ENCODE peak calls at places on chromosomes 1 and 21, in four cellular contexts. J, H, Z and L are unnamed samples. For H3K4me1, the result is how much of the 10 kb centered on the place peaks cover.

GRCh38 chr1:50419907-50420248 is 3.4 kb downstream of the DMRTA2 start:
- DNase-seq in J (no peak), H (no peak), Z (no peak), L (no peak)

GRCh38 chr1:36763771-36764170 is 270.5 kb downstream of the GRIK3 start:
- DNase-seq in J (no peak), H (no peak), Z (no peak), L (no peak)

GRCh38 chr1:118302145-118302544 is 117.1 kb upstream of the SPAG17 start:
- DNase-seq in J (no peak), H (no peak), Z (no peak), L (no peak)

GRCh38 chr1:225767591-225768540 is 9.8 kb upstream of the SRP9 start:
- DNase-seq in J (peak), H (peak), Z (peak), L (no peak)

GRCh38 chr21:34335316-34335715 is 28.5 kb upstream of the KCNE2 start:
- DNase-seq in J (no peak), H (no peak), Z (no peak), L (no peak)

GRCh38 chr1:241821363-241821762 is 26.6 kb upstream of the EXO1 start:
- DNase-seq in J (no peak), H (no peak), Z (no peak), L (no peak)

GRCh38 chr1:89723863-89724262 is 90.9 kb downstream of the LRRC8C start:
- DNase-seq in J (no peak), H (peak), Z (no peak), L (no peak)

GRCh38 chr21:42392731-42393442 is 3.0 kb downstream of the TMPRSS3 start:
- DNase-seq in J (no peak), H (no peak), Z (peak), L (no peak)

GRCh38 chr1:31714442-31715096 is 10.8 kb upstream of the COL16A1 start:
- DNase-seq in J (peak), H (peak), Z (peak), L (peak)

GRCh38 chr1:93607814-93608187 is 73.8 kb downstream of the BCAR3 start:
- DNase-seq in J (no peak), H (peak), Z (no peak), L (no peak)

GRCh38 chr1:32291145-32291707 is 657 bp upstream of the HDAC1 start:
- DNase-seq in J (peak), H (no peak), Z (peak), L (peak)

GRCh38 chr1:234782821-234783220 is 172.8 kb upstream of the IRF2BP2 start:
- DNase-seq in J (no peak), H (no peak), Z (no peak), L (peak)

GRCh38 chr1:23187637-23188036 is 19.0 kb upstream of the LUZP1 start:
- DNase-seq in J (no peak), H (no peak), Z (peak), L (peak)

GRCh38 chr1:56712150-56712549 is 67.0 kb downstream of the PRKAA2 start:
- DNase-seq in J (no peak), H (no peak), Z (no peak), L (no peak)

GRCh38 chr1:90963651-90964050 is 58.2 kb downstream of the ZNF644 start:
- DNase-seq in J (no peak), H (no peak), Z (no peak), L (no peak)

GRCh38 chr1:100584761-100585745 is 47.1 kb downstream of the GPR88 start:
- DNase-seq in J (no peak), H (no peak), Z (peak), L (no peak)

GRCh38 chr1:232238009-232238408 is 391.9 kb downstream of the SIPA1L2 start:
- DNase-seq in J (no peak), H (no peak), Z (no peak), L (no peak)

GRCh38 chr1:111561328-111561727 is 57.9 kb upstream of the ADORA3 start:
- DNase-seq in J (no peak), H (no peak), Z (no peak), L (peak)

GRCh38 chr1:72827285-72827684 is 544.9 kb upstream of the NEGR1 start:
- DNase-seq in J (no peak), H (no peak), Z (no peak), L (no peak)

GRCh38 chr1:238438296-238439275 is 547.9 kb upstream of the ZP4 start:
- DNase-seq in J (no peak), H (no peak), Z (no peak), L (no peak)

GRCh38 chr1:21539933-21540332 is 30.7 kb downstream of the ALPL start:
- DNase-seq in J (no peak), H (no peak), Z (peak), L (no peak)

GRCh38 chr1:19165501-19165900 is 44.6 kb downstream of the UBR4 start:
- DNase-seq in J (peak), H (no peak), Z (no peak), L (peak)

GRCh38 chr1:231748744-231749143 is 122.2 kb downstream of the DISC1 start:
- DNase-seq in J (no peak), H (no peak), Z (peak), L (no peak)

GRCh38 chr1:204366759-204367158 is 7.0 kb upstream of the PLEKHA6 start:
- DNase-seq in J (no peak), H (no peak), Z (no peak), L (no peak)

GRCh38 chr1:199685369-199685768 is 342.1 kb upstream of the NR5A2 start:
- DNase-seq in J (peak), H (no peak), Z (peak), L (peak)

GRCh38 chr1:25701030-25701785 is 84.6 kb downstream of the MAN1C1 start:
- DNase-seq in J (no peak), H (no peak), Z (no peak), L (no peak)
- H3K4me1 ChIP-seq in J (under half), H (under half), Z (under half), L (under half)

GRCh38 chr21:35491114-35491513 is 442.0 kb upstream of the RUNX1 start:
- DNase-seq in J (no peak), H (no peak), Z (no peak), L (no peak)

GRCh38 chr21:35488941-35489340 is 439.8 kb upstream of the RUNX1 start:
- DNase-seq in J (peak), H (no peak), Z (no peak), L (no peak)

GRCh38 chr21:35491920-35492678 is 443.0 kb upstream of the RUNX1 start:
- DNase-seq in J (no peak), H (no peak), Z (no peak), L (no peak)
- H3K4me1 ChIP-seq in J (under half), H (under half), Z (under half), L (under half)

GRCh38 chr1:201448981-201449380 is 20.0 kb downstream of the PHLDA3 start:
- DNase-seq in J (no peak), H (peak), Z (peak), L (no peak)

GRCh38 chr1:201454568-201454967 is 14.4 kb downstream of the PHLDA3 start:
- DNase-seq in J (no peak), H (no peak), Z (no peak), L (no peak)

GRCh38 chr1:201452881-201453280 is 16.1 kb downstream of the PHLDA3 start:
- DNase-seq in J (no peak), H (no peak), Z (no peak), L (no peak)

GRCh38 chr1:201447911-201448871 is 20.8 kb downstream of the PHLDA3 start:
- DNase-seq in J (peak), H (peak), Z (peak), L (peak)

GRCh38 chr1:201450721-201451291 is 18.2 kb downstream of the PHLDA3 start:
- DNase-seq in J (no peak), H (peak), Z (no peak), L (no peak)
- H3K4me1 ChIP-seq in J (under half), H (under half), Z (under half), L (under half)

DNA sequence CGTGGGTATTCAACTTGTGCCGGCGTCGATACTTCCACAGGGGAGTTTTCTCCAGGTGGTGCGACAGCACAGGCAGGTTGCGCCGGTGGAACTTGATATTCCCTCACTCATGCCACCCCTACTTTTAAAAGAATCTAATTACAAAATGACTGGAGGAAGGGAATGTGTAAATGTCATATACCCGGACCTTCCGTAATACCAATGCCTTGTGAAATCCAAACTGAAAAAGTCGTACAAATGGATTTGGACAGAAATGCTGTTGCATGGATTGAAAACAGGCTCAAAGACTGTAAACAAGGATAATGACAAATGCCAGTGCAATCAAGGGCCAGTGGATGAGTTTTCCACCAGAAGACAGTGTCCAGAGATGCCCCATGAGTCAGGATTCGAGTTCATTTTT is 235.3 kb upstream of the USP25 start:
- DNase-seq in J (no peak), H (no peak), Z (no peak), L (no peak)
- H3K4me1 ChIP-seq in J (under half), H (under half), Z (under half), L (under half)

GRCh38 chr1:154726903-154727302 is 118.9 kb upstream of the ADAR start:
- DNase-seq in J (no peak), H (no peak), Z (no peak), L (no peak)
- H3K4me1 ChIP-seq in J (under half), H (under half), Z (under half), L (under half)

GRCh38 chr1:54052934-54053744 is at the start of the genes TCEANC2 and TMEM59:
- DNase-seq in J (peak), H (peak), Z (peak), L (peak)

GRCh38 chr1:54054438-54054749 is 986 bp downstream of the TCEANC2 start:
- DNase-seq in J (peak), H (no peak), Z (no peak), L (peak)

GRCh38 chr1:54052470-54052933 is 502 bp downstream of the TMEM59 start:
- DNase-seq in J (peak), H (peak), Z (peak), L (peak)

GRCh38 chr1:54051936-54052469 is 1.0 kb downstream of the TMEM59 start:
- DNase-seq in J (no peak), H (no peak), Z (no peak), L (peak)

GRCh38 chr1:54053745-54054437 is 483 bp downstream of the TCEANC2 start:
- DNase-seq in J (peak), H (no peak), Z (no peak), L (no peak)
- H3K4me1 ChIP-seq in J (under half), H (under half), Z (under half), L (under half)